ENCODE peak calls at places on chromosomes 3 and 15, in five cellular contexts. F, O, K, V and P are unnamed samples.
A peak's percentile ranks its signal among the peaks of the same experiment; 100 is the strongest.

GRCh38 chr15:63038926-63039673 is 3.4 kb upstream of the TPM1 start:
- DNase-seq in F (no peak), O (no peak), K (no peak), V (no peak), P (no peak)

GRCh38 chr15:63708141-63708772 is 111.1 kb downstream of the FBXL22 start:
- DNase-seq in F (no peak), O (no peak), K (no peak), V (no peak), P (no peak)

GRCh38 chr3:194749631-194750271 is 64.1 kb downstream of the FAM43A start:
- DNase-seq in F (no peak), O (no peak), K (no peak), V (no peak), P (no peak)

GRCh38 chr3:11845661-11846060 is 1.0 kb downstream of the TAMM41 start:
- DNase-seq in F (no peak), O (no peak), K (no peak), V (no peak), P (no peak)

GRCh38 chr15:37891754-37892368 is 42.6 kb upstream of the TMCO5A start:
- DNase-seq in F (peak; percentile 7), O (peak; percentile 33), K (no peak), V (no peak), P (no peak)

GRCh38 chr3:23749589-23749988 is 56.2 kb upstream of the UBE2E1 start:
- DNase-seq in F (no peak), O (no peak), K (no peak), V (no peak), P (no peak)

GRCh38 chr15:69341356-69341755 is 42.6 kb downstream of the PAQR5 start:
- DNase-seq in F (no peak), O (no peak), K (no peak), V (no peak), P (no peak)

GRCh38 chr15:67177750-67178149 is 76.7 kb downstream of the AAGAB start:
- DNase-seq in F (no peak), O (no peak), K (peak; percentile 22), V (no peak), P (no peak)

GRCh38 chr3:12948891-12949711 is 107.7 kb upstream of the RPL32 start:
- DNase-seq in F (no peak), O (no peak), K (no peak), V (no peak), P (no peak)

GRCh38 chr3:55091381-55092225 is 163.7 kb upstream of the LRTM1 start:
- DNase-seq in F (no peak), O (no peak), K (no peak), V (no peak), P (no peak)

GRCh38 chr3:69499899-69500316 is 114.0 kb upstream of the FRMD4B start:
- DNase-seq in F (no peak), O (no peak), K (peak; percentile 25), V (no peak), P (peak; percentile 66)
- TF ChIP-seq EP300 in F (no peak), O (no peak), K (no peak), V (no peak), P (no peak)

GRCh38 chr3:70927239-70927638 is 614.8 kb upstream of the MDFIC2 start:
- DNase-seq in F (no peak), O (no peak), K (no peak), V (peak; percentile 74), P (no peak)

GRCh38 chr3:70930066-70930465 is 617.6 kb upstream of the MDFIC2 start:
- DNase-seq in F (no peak), O (no peak), K (no peak), V (no peak), P (no peak)

GRCh38 chr3:70926835-70927234 is 614.4 kb upstream of the MDFIC2 start:
- DNase-seq in F (no peak), O (no peak), K (no peak), V (peak; percentile 57), P (no peak)
- TF ChIP-seq EP300 in F (no peak), O (no peak), K (no peak), V (no peak), P (no peak)

DNA sequence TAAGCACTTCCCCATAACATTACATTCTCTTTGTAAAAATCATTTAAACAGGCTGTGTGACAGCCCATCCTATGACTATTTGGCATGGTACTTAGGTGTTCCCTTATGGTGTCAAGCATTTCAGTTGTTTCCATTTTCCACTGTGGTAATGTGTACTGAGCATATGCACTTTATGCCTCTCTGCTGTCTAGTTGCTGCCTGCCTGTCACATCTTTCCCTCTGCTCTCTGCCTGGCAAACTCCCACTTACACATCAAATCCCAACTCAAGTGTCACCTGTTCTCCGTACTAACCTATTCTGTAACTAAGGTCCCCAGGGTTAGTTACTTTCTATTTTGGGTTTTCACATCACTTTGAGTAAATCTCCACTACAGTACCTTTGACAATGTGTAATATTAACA is 84.4 kb upstream of the STRIT1 start:
- DNase-seq in F (no peak), O (no peak), K (no peak), V (no peak), P (no peak)
- TF ChIP-seq EP300 in F (no peak), O (no peak), K (no peak), V (no peak), P (no peak)

GRCh38 chr15:45200001-45200798 is 12.4 kb upstream of the SHF start:
- DNase-seq in F (peak; percentile 69), O (peak; percentile 94), K (peak; percentile 94), V (peak; percentile 100), P (peak; percentile 98)
- TF ChIP-seq EP300 in F (peak; percentile 71), O (no peak), K (no peak), V (no peak), P (no peak)

GRCh38 chr3:15681668-15682067 is 80.1 kb downstream of the BTD start:
- DNase-seq in F (no peak), O (no peak), K (no peak), V (no peak), P (no peak)

GRCh38 chr3:15690250-15690649 is 88.7 kb downstream of the BTD start:
- DNase-seq in F (no peak), O (no peak), K (no peak), V (no peak), P (no peak)

GRCh38 chr3:15683253-15683652 is 81.7 kb downstream of the BTD start:
- DNase-seq in F (no peak), O (no peak), K (no peak), V (no peak), P (no peak)

GRCh38 chr3:15682766-15683165 is 81.2 kb downstream of the BTD start:
- DNase-seq in F (no peak), O (no peak), K (no peak), V (no peak), P (no peak)

GRCh38 chr3:15685927-15686326 is 84.4 kb downstream of the BTD start:
- DNase-seq in F (no peak), O (no peak), K (no peak), V (no peak), P (no peak)
- TF ChIP-seq EP300 in F (peak; percentile 6), O (no peak), K (no peak), V (no peak), P (no peak)

DNA sequence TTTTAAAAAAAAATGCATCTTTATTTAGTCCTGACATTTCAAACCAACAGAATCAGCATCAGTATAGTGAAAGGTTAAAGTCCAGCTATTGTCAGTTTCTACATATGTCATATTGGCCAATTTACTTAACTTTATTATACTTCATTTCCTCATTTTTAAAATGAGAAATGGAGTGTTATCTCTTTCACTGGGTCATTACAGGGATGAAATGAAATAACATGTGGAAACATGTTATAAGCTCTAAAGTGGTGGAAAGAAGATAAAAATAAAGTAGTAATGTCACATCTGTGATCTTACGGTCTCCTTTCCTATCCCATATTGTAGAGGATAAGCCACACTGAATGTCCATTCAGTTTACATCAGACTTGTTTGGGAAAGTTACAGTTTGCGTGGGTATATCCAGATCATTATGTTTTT is 780.1 kb downstream of the TUSC7 start:
- DNase-seq in F (no peak), O (no peak), K (no peak), V (no peak), P (no peak)
- TF ChIP-seq EP300 in F (no peak), O (no peak), K (no peak), V (no peak), P (no peak)

GRCh38 chr3:16059081-16059537 is 115.4 kb upstream of the GALNT15 start:
- DNase-seq in F (no peak), O (peak; percentile 51), K (no peak), V (no peak), P (no peak)

GRCh38 chr3:16061491-16061890 is 113.0 kb upstream of the GALNT15 start:
- DNase-seq in F (no peak), O (no peak), K (no peak), V (no peak), P (no peak)

GRCh38 chr3:16060945-16061344 is 113.5 kb upstream of the GALNT15 start:
- DNase-seq in F (no peak), O (peak; percentile 79), K (peak; percentile 74), V (no peak), P (peak; percentile 86)

GRCh38 chr3:16059700-16060357 is 114.7 kb upstream of the GALNT15 start:
- DNase-seq in F (no peak), O (no peak), K (no peak), V (no peak), P (no peak)

GRCh38 chr3:16060358-16060852 is 114.1 kb upstream of the GALNT15 start:
- DNase-seq in F (no peak), O (peak; percentile 98), K (peak; percentile 61), V (peak; percentile 94), P (peak; percentile 90)
- TF ChIP-seq EP300 in F (no peak), O (peak; percentile 92), K (peak; percentile 93), V (peak; percentile 80), P (peak; percentile 76)

DNA sequence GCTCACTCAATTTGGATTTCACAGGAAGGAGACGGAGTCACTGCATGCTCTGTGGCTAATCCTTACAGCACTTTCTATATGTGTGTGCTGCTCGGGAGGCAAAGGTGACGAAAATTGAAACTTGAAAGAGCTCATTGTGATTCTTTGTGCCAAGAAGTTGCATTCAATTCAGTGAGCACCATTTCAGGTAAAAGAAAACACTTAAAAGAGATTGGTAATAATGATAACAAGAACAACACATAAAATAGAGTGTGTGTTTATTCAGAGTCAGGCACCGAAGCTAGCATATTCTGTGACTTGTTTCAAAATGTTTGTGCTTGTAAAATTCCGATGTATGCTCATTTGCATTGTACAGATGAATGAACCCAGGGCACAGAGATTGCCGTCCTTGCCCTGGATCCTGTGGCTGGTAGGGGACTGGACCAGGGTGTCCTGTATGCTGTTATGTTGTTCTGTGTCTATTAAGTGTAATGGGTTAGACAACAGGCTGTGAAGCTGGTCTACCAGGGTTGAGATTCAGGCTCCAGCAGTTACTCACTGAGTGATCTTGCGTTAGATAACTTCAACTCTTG is 193.3 kb upstream of the PROK2 start:
- DNase-seq in F (no peak), O (no peak), K (no peak), V (no peak), P (no peak)
- TF ChIP-seq EP300 in F (no peak), O (no peak), K (no peak), V (no peak), P (no peak)

GRCh38 chr15:99059010-99059981 is 45.6 kb upstream of the SYNM start:
- DNase-seq in F (peak; percentile 76), O (peak; percentile 78), K (peak; percentile 88), V (peak; percentile 96), P (peak; percentile 96)
- TF ChIP-seq EP300 in F (no peak), O (no peak), K (no peak), V (peak; percentile 3), P (no peak)